ENCODE peak calls at places on chromosomes 4 and X, in nine cellular contexts. C is SJCRH30, D is A549, Z is keratinocyte, X is transverse colon, M is vagina, S is right cardiac atrium, G is OCI-LY7, Y is neuronal stem cell. B is an unnamed sample. For H3K9me3, the result is how much of the 10 kb centered on the place peaks cover.

GRCh38 chrX:97446298-97446882 is 562.7 kb downstream of the RPA4 start:
- DNase-seq in X (no peak), G (peak), M (no peak), D (no peak), C (no peak), Y (no peak), Z (no peak), S (no peak), B (no peak)

GRCh38 chr4:4761128-4761991 is 98.1 kb upstream of the MSX1 start:
- DNase-seq in C (no peak), X (no peak), M (no peak), D (no peak), S (no peak), Z (no peak), Y (peak), G (peak), B (no peak)

GRCh38 chr4:156558365-156559025 is 413.1 kb downstream of the PDGFC start:
- DNase-seq in X (no peak), Y (no peak), D (no peak), M (no peak), C (peak), G (no peak), S (no peak), Z (no peak), B (no peak)

GRCh38 chr4:41985151-41985550 is 3.6 kb downstream of the DCAF4L1 start:
- DNase-seq in D (no peak), S (no peak), X (no peak), Z (no peak), G (no peak), Y (no peak), C (no peak), M (no peak), B (no peak)

GRCh38 chrX:71996138-71996537 is 85.5 kb downstream of the NHSL2 start:
- DNase-seq in G (no peak), S (no peak), D (no peak), X (peak), C (peak), M (peak), Z (no peak), Y (no peak), B (no peak)

GRCh38 chr4:72974694-72975487 is 94.6 kb downstream of the COX18 start:
- DNase-seq in Y (no peak), X (no peak), D (peak), C (no peak), M (no peak), S (no peak), G (no peak), Z (no peak), B (no peak)

GRCh38 chr4:43411226-43411625 is 518.7 kb downstream of the GRXCR1 start:
- DNase-seq in X (no peak), D (no peak), C (no peak), S (no peak), Y (no peak), M (no peak), G (no peak), Z (no peak), B (no peak)

GRCh38 chr4:53208749-53209148 is 157.1 kb downstream of the SCFD2 start:
- DNase-seq in Y (no peak), G (no peak), M (no peak), Z (no peak), S (no peak), X (no peak), D (no peak), C (no peak), B (no peak)

GRCh38 chr4:111519683-111520082 is 625.6 kb upstream of the FAM241A start:
- DNase-seq in C (peak), M (no peak), X (no peak), Y (no peak), Z (no peak), S (no peak), D (no peak), G (no peak), B (no peak)

GRCh38 chr4:86927843-86928395 is 6.9 kb upstream of the AFF1 start:
- DNase-seq in M (no peak), Z (peak), X (peak), D (peak), Y (no peak), G (no peak), C (no peak), S (peak), B (no peak)

GRCh38 chrX:39518451-39519212 is 579.1 kb downstream of the BCOR start:
- DNase-seq in D (no peak), S (peak), Z (no peak), X (no peak), M (no peak), Y (no peak), C (no peak), G (no peak), B (no peak)

GRCh38 chr4:124980276-124980752 is 267.8 kb upstream of the ANKRD50 start:
- DNase-seq in X (no peak), C (no peak), S (no peak), Y (no peak), Z (no peak), M (no peak), G (no peak), D (no peak), B (no peak)

GRCh38 chr4:54879576-54879975 is 221.8 kb downstream of the KIT start:
- DNase-seq in C (peak), X (no peak), D (no peak), Y (no peak), Z (no peak), M (no peak), G (no peak), S (no peak), B (no peak)

GRCh38 chrX:42996861-42997260 is 218.9 kb upstream of the PPP1R2C start:
- DNase-seq in M (no peak), G (peak), S (no peak), Y (no peak), D (no peak), X (no peak), Z (no peak), C (no peak), B (no peak)

GRCh38 chr4:109703664-109704351 is 563 bp upstream of the CASP6 start:
- DNase-seq in Z (no peak), M (no peak), C (no peak), Y (no peak), G (no peak), S (no peak), X (no peak), D (no peak), B (no peak)

GRCh38 chr4:118957683-118958082 is 69.0 kb downstream of the SYNPO2 start:
- DNase-seq in C (no peak), S (peak), G (no peak), Z (no peak), M (no peak), Y (no peak), D (no peak), X (no peak), B (no peak)

GRCh38 chrX:45006002-45006800 is 133.2 kb downstream of the KDM6A start:
- DNase-seq in M (no peak), Y (no peak), C (no peak), D (peak), Z (peak), G (no peak), X (no peak), S (no peak), B (no peak)

GRCh38 chrX:97984641-97985040 is 1100.9 kb downstream of the RPA4 start:
- DNase-seq in Z (no peak), C (no peak), S (no peak), X (no peak), M (no peak), G (peak), Y (no peak), D (no peak), B (no peak)

GRCh38 chr4:26273308-26273980 is 47.4 kb upstream of the RBPJ start:
- DNase-seq in Y (no peak), G (no peak), Z (no peak), C (peak), X (no peak), S (peak), D (no peak), M (no peak), B (no peak)

GRCh38 chrX:69289839-69290123 is 124.5 kb upstream of the PJA1 start:
- DNase-seq in M (no peak), G (no peak), X (no peak), Z (no peak), C (no peak), D (no peak), Y (no peak), S (no peak), B (no peak)

GRCh38 chr4:82770607-82771006 is 28.0 kb downstream of the SCD5 start:
- DNase-seq in G (no peak), C (no peak), X (no peak), S (no peak), Y (no peak), Z (no peak), M (no peak), D (no peak), B (no peak)

GRCh38 chr4:107453987-107454386 is 266.0 kb downstream of the PAPSS1 start:
- DNase-seq in C (no peak), S (no peak), D (no peak), G (no peak), Y (no peak), X (no peak), M (no peak), Z (no peak), B (no peak)

GRCh38 chr4:105387466-105387865 is 86.4 kb downstream of the PPA2 start:
- DNase-seq in X (no peak), Y (no peak), S (no peak), Z (no peak), M (no peak), G (no peak), D (no peak), C (no peak), B (no peak)

GRCh38 chr4:27048350-27049100 is 187.9 kb downstream of the STIM2 start:
- DNase-seq in Y (peak), G (peak), D (peak), X (no peak), M (no peak), S (no peak), Z (no peak), C (no peak), B (no peak)

GRCh38 chr4:24778427-24779225 is 16.7 kb upstream of the SOD3 start:
- DNase-seq in D (no peak), G (no peak), S (peak), C (no peak), M (no peak), Y (no peak), X (peak), Z (no peak), B (no peak)

GRCh38 chr4:137531951-137532868 is at the start of gene PCDH18:
- DNase-seq in S (peak), D (no peak), C (peak), M (no peak), X (peak), G (no peak), Y (peak), Z (no peak), B (no peak)

GRCh38 chr4:87056884-87057283 is 122.1 kb downstream of the AFF1 start:
- DNase-seq in S (no peak), C (no peak), X (peak), D (no peak), M (no peak), Z (no peak), G (no peak), Y (no peak), B (no peak)

GRCh38 chrX:16300831-16301230 is 133.6 kb downstream of the MAGEB17 start:
- DNase-seq in G (no peak), C (no peak), M (no peak), Z (no peak), S (no peak), X (no peak), D (no peak), Y (no peak), B (no peak)

GRCh38 chrX:56729152-56729557 is at the start of gene NBDY:
- DNase-seq in G (peak), X (peak), Z (no peak), Y (no peak), M (no peak), S (peak), C (peak), D (peak), B (no peak)

GRCh38 chr4:102519925-102520324 is 18.8 kb downstream of the NFKB1 start:
- DNase-seq in C (no peak), Z (no peak), X (no peak), G (no peak), S (no peak), D (no peak), Y (no peak), M (no peak), B (no peak)

GRCh38 chrX:50920132-50920531 is 9.6 kb downstream of the BMP15 start:
- DNase-seq in Z (no peak), S (no peak), M (no peak), Y (peak), X (no peak), D (peak), C (peak), G (no peak), B (no peak)

GRCh38 chr4:174631901-174632758 is 109.8 kb upstream of the HPGD start:
- DNase-seq in D (peak), C (no peak), X (no peak), S (no peak), Z (no peak), Y (peak), M (no peak), G (peak), B (no peak)

GRCh38 chr4:176883681-176884418 is 91.1 kb upstream of the VEGFC start:
- DNase-seq in Z (no peak), S (no peak), C (no peak), X (no peak), Y (no peak), M (no peak), D (peak), G (no peak), B (no peak)

GRCh38 chrX:38214551-38214950 is 6.1 kb downstream of the SRPX start:
- DNase-seq in G (no peak), Y (no peak), X (no peak), C (no peak), D (no peak), S (no peak), Z (no peak), M (no peak), B (no peak)

GRCh38 chrX:135000516-135000915 is 9.7 kb downstream of the SMIM10 start:
- DNase-seq in Z (no peak), X (no peak), M (no peak), C (no peak), Y (no peak), D (no peak), G (no peak), S (no peak), B (no peak)
- H3K9me3 ChIP-seq in Z (under half), X (under half), M (under half), C (under half), Y (under half), D (under half), G (under half), S (under half), B (under half)

DNA sequence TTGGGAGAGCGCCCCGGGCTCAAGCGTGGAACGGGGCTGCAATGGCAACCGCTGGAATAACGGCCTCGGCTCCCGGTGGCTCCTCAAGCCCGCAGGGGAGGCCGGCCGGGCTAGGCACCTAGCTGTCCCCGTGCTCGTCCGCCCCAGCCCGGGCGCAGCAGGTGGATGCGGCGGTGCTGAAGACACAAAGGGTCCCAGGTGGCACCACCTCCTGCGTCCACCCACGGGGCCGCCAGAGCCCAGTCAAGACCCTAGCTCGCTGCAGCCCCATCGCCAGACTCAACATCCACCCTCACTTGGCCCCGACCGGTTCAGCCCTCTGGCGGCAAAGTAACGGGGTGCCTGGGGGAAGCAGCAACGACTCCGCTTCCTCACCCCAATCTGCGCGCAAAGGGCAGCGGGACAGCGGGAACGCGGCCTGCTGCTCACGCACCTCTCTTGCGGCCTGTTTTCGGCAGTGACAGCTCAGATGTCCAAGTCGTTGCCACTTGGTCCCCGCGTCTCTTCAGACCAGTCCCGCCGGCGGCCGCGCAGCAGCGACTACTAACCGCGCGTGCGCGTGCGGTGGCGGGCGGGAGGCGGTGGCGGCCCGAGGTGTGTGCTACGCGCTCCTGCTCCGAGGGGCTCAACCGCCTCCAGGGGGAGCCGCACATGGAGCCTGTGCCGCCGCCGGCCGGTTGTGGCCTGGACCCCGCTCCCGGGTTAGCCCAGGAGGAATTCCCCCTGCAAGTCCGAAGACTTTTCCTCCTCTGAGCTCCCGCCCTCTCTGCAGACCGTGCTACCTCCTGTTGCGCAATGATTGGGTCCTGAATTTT is at the start of gene CLGN:
- DNase-seq in Z (no peak), Y (peak), D (peak), G (peak), M (no peak), S (peak), C (peak), X (peak), B (peak)
- H3K9me3 ChIP-seq in Z (under half), Y (under half), D (under half), G (under half), M (under half), S (under half), C (under half), X (under half), B (under half)

DNA sequence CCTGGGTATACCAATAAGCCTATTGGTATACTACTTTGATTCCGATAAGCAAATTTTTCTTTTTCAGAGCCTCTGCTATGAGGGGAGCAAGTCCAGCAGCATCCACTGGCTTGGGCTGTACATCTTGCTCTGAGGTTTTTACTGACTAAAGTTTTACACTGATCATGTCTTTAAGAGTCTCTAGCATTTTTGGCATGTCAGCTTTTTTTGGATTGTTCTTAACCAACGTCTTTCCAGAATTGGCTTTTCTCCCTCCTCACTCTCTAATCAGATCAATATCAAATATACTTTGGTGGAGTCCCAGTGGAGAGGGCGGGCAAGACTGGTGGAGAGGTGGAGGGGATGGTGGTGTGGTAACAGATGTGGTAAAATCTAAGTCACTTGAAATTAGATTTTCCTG is 196.8 kb downstream of the HEPH start:
- DNase-seq in G (no peak), D (no peak), C (no peak), M (no peak), Z (no peak), X (no peak), S (no peak), Y (no peak), B (no peak)
- H3K9me3 ChIP-seq in G (under half), D (under half), C (under half), M (under half), Z (under half), X (under half), S (under half), Y (under half), B (under half)

GRCh38 chrX:425056-425455 is 38.3 kb upstream of the PPP2R3B start:
- DNase-seq in D (no peak), X (no peak), C (no peak), M (no peak), S (no peak), Y (no peak), Z (no peak), G (no peak), B (no peak)

GRCh38 chrX:413322-414201 is 26.9 kb upstream of the PPP2R3B start:
- DNase-seq in Z (no peak), Y (peak), M (no peak), C (peak), D (no peak), X (no peak), S (peak), G (no peak), B (no peak)

GRCh38 chrX:420496-421223 is 34.0 kb upstream of the PPP2R3B start:
- DNase-seq in C (no peak), Y (no peak), M (no peak), G (no peak), Z (no peak), D (no peak), X (no peak), S (no peak), B (no peak)

GRCh38 chrX:421646-422325 is 35.1 kb upstream of the PPP2R3B start:
- DNase-seq in C (peak), D (no peak), Y (no peak), G (no peak), Z (no peak), M (no peak), S (no peak), X (no peak), B (no peak)

GRCh38 chrX:418927-419729 is 32.4 kb upstream of the PPP2R3B start:
- DNase-seq in C (no peak), S (no peak), X (no peak), Z (no peak), M (no peak), Y (no peak), D (no peak), G (no peak), B (no peak)
- H3K9me3 ChIP-seq in C (under half), S (under half), X (under half), Z (under half), M (under half), Y (under half), D (under half), G (under half), B (under half)

GRCh38 chrX:148555101-148555500 is 54.7 kb downstream of the AFF2 start:
- DNase-seq in D (no peak), X (no peak), Y (no peak), G (no peak), C (no peak), Z (no peak), M (no peak), S (no peak), B (no peak)
- H3K9me3 ChIP-seq in D (under half), X (under half), Y (under half), G (under half), C (under half), Z (under half), M (under half), S (under half), B (under half)

DNA sequence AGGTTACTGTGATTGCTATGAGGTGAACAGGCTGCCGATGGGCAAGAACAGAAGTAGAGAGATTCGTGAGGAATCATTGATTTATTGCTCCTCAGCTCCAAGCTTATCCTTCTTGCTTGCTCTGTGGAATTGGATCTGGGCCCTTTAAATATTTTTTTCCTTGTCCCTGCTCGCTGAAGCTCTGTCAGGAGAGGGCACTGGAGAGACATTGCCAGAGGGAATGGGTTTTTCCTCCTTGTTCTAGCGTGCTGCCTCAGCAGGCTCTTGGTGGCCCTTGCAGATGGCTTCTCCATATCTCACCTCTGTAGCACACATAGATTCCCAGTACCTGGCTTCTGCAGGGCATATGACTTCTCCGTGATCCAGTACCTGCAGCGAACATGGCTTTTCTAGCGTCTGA is 67.4 kb downstream of the CNGA2 start:
- DNase-seq in X (no peak), D (peak), S (no peak), Y (no peak), G (no peak), M (no peak), C (no peak), Z (no peak), B (no peak)
- H3K9me3 ChIP-seq in X (under half), D (under half), S (under half), Y (under half), G (under half), M (under half), C (under half), Z (under half), B (under half)

GRCh38 chr4:61760820-61761219 is 560.7 kb downstream of the ADGRL3 start:
- DNase-seq in Z (no peak), S (no peak), M (no peak), X (no peak), G (no peak), D (no peak), Y (no peak), C (no peak), B (no peak)
- H3K9me3 ChIP-seq in Z (under half), S (under half), M (under half), X (under half), G (under half), D (under half), Y (under half), C (under half), B (under half)

GRCh38 chr4:141995051-141995450 is 358.7 kb downstream of the IL15 start:
- DNase-seq in D (no peak), Y (no peak), M (no peak), X (no peak), S (no peak), C (no peak), G (no peak), Z (no peak), B (no peak)
- H3K9me3 ChIP-seq in D (under half), Y (under half), M (under half), X (under half), S (under half), C (under half), G (under half), Z (under half), B (under half)

DNA sequence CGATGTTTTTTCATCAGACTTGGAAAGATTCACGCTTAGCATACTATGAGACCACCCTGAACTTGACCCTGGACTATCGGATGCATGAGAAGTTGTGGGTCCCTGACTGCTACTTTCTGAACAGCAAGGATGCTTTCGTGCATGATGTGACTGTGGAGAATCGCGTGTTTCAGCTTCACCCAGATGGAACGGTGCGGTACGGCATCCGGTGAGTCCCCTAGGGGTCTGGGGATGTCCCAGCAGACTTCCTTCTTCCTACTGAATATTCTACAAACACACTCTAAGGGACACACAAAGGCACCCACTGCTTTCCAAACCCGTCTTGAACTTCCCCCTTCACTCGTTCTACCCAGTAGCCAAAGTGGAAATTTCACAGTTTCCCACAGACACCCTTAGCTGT is 9.3 kb downstream of the GABRQ start:
- DNase-seq in G (no peak), C (no peak), Z (no peak), X (no peak), M (peak), S (no peak), Y (no peak), D (no peak), B (no peak)
- H3K9me3 ChIP-seq in G (under half), C (under half), Z (under half), X (under half), M (under half), S (under half), Y (under half), D (under half), B (under half)

B was measured in T-helper 17 cell.